ENCODE peak calls at places on chromosomes 13 and 19, in six cellular contexts. One of them, this sample, is unnamed.

GRCh38 chr13:59016250-59016649 is 1147.5 kb downstream of the DIAPH3 start:
- DNase-seq in effector CD4-positive, alpha-beta T cell: no peak
- DNase-seq in lower lobe of right lung: no peak
- DNase-seq in testis: no peak
- DNase-seq in non-pigmented ciliary epithelial cell: no peak
- DNase-seq in central memory CD4-positive, alpha-beta T cell: no peak
- DNase-seq in this sample: no peak

GRCh38 chr13:96780105-96780504 is 214.2 kb downstream of the OXGR1 start:
- DNase-seq in effector CD4-positive, alpha-beta T cell: no peak
- DNase-seq in lower lobe of right lung: no peak
- DNase-seq in testis: no peak
- DNase-seq in non-pigmented ciliary epithelial cell: no peak
- DNase-seq in central memory CD4-positive, alpha-beta T cell: no peak
- DNase-seq in this sample: no peak

GRCh38 chr19:29170554-29170953 is 42.4 kb downstream of the UQCRFS1 start:
- DNase-seq in effector CD4-positive, alpha-beta T cell: no peak
- DNase-seq in lower lobe of right lung: no peak
- DNase-seq in testis: no peak
- DNase-seq in non-pigmented ciliary epithelial cell: no peak
- DNase-seq in central memory CD4-positive, alpha-beta T cell: no peak
- DNase-seq in this sample: no peak

GRCh38 chr13:107767119-107767518 is 448.2 kb downstream of the LIG4 start:
- DNase-seq in effector CD4-positive, alpha-beta T cell: no peak
- DNase-seq in lower lobe of right lung: no peak
- DNase-seq in testis: no peak
- DNase-seq in non-pigmented ciliary epithelial cell: no peak
- DNase-seq in central memory CD4-positive, alpha-beta T cell: no peak
- DNase-seq in this sample: no peak

GRCh38 chr13:26967119-26968038 is 204.2 kb downstream of the USP12 start:
- DNase-seq in effector CD4-positive, alpha-beta T cell: no peak
- DNase-seq in lower lobe of right lung: peak; percentile 37
- DNase-seq in testis: no peak
- DNase-seq in non-pigmented ciliary epithelial cell: no peak
- DNase-seq in central memory CD4-positive, alpha-beta T cell: no peak
- DNase-seq in this sample: no peak

GRCh38 chr19:31304877-31305312 is 44.3 kb downstream of the TSHZ3 start:
- DNase-seq in effector CD4-positive, alpha-beta T cell: no peak
- DNase-seq in lower lobe of right lung: no peak
- DNase-seq in testis: no peak
- DNase-seq in non-pigmented ciliary epithelial cell: no peak
- DNase-seq in central memory CD4-positive, alpha-beta T cell: no peak
- DNase-seq in this sample: no peak

GRCh38 chr13:97113231-97114001 is 108.7 kb upstream of the MBNL2 start:
- DNase-seq in effector CD4-positive, alpha-beta T cell: no peak
- DNase-seq in lower lobe of right lung: no peak
- DNase-seq in testis: peak; percentile 44
- DNase-seq in non-pigmented ciliary epithelial cell: no peak
- DNase-seq in central memory CD4-positive, alpha-beta T cell: no peak
- DNase-seq in this sample: peak; percentile 20

GRCh38 chr19:1410136-1410786 is 2.9 kb downstream of the DAZAP1 start:
- DNase-seq in effector CD4-positive, alpha-beta T cell: no peak
- DNase-seq in lower lobe of right lung: no peak
- DNase-seq in testis: no peak
- DNase-seq in non-pigmented ciliary epithelial cell: no peak
- DNase-seq in central memory CD4-positive, alpha-beta T cell: no peak
- DNase-seq in this sample: no peak

GRCh38 chr19:37718357-37718756 is 1.2 kb downstream of the ZNF607 start:
- DNase-seq in effector CD4-positive, alpha-beta T cell: no peak
- DNase-seq in lower lobe of right lung: no peak
- DNase-seq in testis: no peak
- DNase-seq in non-pigmented ciliary epithelial cell: no peak
- DNase-seq in central memory CD4-positive, alpha-beta T cell: no peak
- DNase-seq in this sample: no peak

GRCh38 chr19:12769689-12770088 is 5.7 kb downstream of the HOOK2 start:
- DNase-seq in effector CD4-positive, alpha-beta T cell: peak; percentile 39
- DNase-seq in lower lobe of right lung: peak; percentile 77
- DNase-seq in testis: peak; percentile 35
- DNase-seq in non-pigmented ciliary epithelial cell: no peak
- DNase-seq in central memory CD4-positive, alpha-beta T cell: peak; percentile 57
- DNase-seq in this sample: no peak